ENCODE peak calls at places on chromosome 9, in five cellular contexts. D, K, J, U and A are unnamed samples.

GRCh38 chr9:73575071-73575470 is 423.4 kb downstream of the ANXA1 start:
- DNase-seq in J (no peak), U (no peak), K (no peak), D (no peak), A (no peak)

GRCh38 chr9:133715295-133715865 is 22.8 kb downstream of the SARDH start:
- DNase-seq in D (no peak), K (no peak), J (peak), U (no peak), A (no peak)

GRCh38 chr9:90611568-90611967 is 31.1 kb downstream of the DIRAS2 start:
- DNase-seq in U (no peak), J (no peak), K (no peak), D (no peak), A (no peak)

GRCh38 chr9:36450110-36450732 is 50.2 kb upstream of the RNF38 start:
- DNase-seq in D (no peak), U (no peak), J (no peak), K (no peak), A (no peak)

GRCh38 chr9:27337833-27338526 is 41.0 kb upstream of the EQTN start:
- DNase-seq in U (no peak), K (peak), D (no peak), J (no peak), A (no peak)

GRCh38 chr9:81032831-81033230 is 656.5 kb downstream of the TLE1 start:
- DNase-seq in K (no peak), J (no peak), D (no peak), U (no peak), A (no peak)

GRCh38 chr9:35828716-35829083 is at the start of gene FAM221B:
- DNase-seq in J (peak), K (no peak), D (no peak), U (no peak), A (no peak)

GRCh38 chr9:2231831-2232230 is 216.7 kb downstream of the SMARCA2 start:
- DNase-seq in K (no peak), D (no peak), U (no peak), J (no peak), A (no peak)

GRCh38 chr9:122008559-122008958 is 84.5 kb downstream of the TTLL11 start:
- DNase-seq in J (no peak), D (no peak), U (no peak), K (peak), A (no peak)

GRCh38 chr9:73023025-73023541 is 70.2 kb upstream of the ALDH1A1 start:
- DNase-seq in U (no peak), K (no peak), D (no peak), J (no peak), A (no peak)

GRCh38 chr9:20042312-20042711 is 253.5 kb upstream of the SLC24A2 start:
- DNase-seq in D (no peak), K (no peak), U (no peak), J (no peak), A (no peak)

GRCh38 chr9:137055385-137056364 is 1.8 kb upstream of the ENTPD2 start:
- DNase-seq in K (no peak), J (peak), D (peak), U (no peak), A (peak)

GRCh38 chr9:105244996-105245719 is 707 bp downstream of the SLC44A1 start:
- DNase-seq in U (no peak), J (peak), D (no peak), K (no peak), A (no peak)

GRCh38 chr9:4143951-4144717 is 155.7 kb downstream of the GLIS3 start:
- DNase-seq in K (peak), U (no peak), D (no peak), J (no peak), A (no peak)

GRCh38 chr9:4146293-4146692 is 153.6 kb downstream of the GLIS3 start:
- DNase-seq in K (no peak), J (no peak), D (no peak), U (no peak), A (no peak)

GRCh38 chr9:4147476-4148214 is 152.2 kb downstream of the GLIS3 start:
- DNase-seq in D (no peak), J (no peak), U (no peak), K (peak), A (no peak)

GRCh38 chr9:4145482-4145881 is 154.4 kb downstream of the GLIS3 start:
- DNase-seq in D (no peak), J (no peak), U (no peak), K (peak), A (no peak)

GRCh38 chr9:4144869-4145268 is 155.0 kb downstream of the GLIS3 start:
- DNase-seq in D (no peak), U (no peak), J (no peak), K (peak), A (no peak)
- H3K4me3 ChIP-seq in D (no peak), U (peak), J (no peak), K (peak), A (no peak)

GRCh38 chr9:116163293-116164055 is 9.9 kb downstream of the PAPPA start:
- DNase-seq in K (no peak), U (no peak), J (no peak), D (no peak), A (no peak)
- TF ChIP-seq CTCF in K (no peak), U (peak), J (peak), D (no peak), A (peak)

DNA sequence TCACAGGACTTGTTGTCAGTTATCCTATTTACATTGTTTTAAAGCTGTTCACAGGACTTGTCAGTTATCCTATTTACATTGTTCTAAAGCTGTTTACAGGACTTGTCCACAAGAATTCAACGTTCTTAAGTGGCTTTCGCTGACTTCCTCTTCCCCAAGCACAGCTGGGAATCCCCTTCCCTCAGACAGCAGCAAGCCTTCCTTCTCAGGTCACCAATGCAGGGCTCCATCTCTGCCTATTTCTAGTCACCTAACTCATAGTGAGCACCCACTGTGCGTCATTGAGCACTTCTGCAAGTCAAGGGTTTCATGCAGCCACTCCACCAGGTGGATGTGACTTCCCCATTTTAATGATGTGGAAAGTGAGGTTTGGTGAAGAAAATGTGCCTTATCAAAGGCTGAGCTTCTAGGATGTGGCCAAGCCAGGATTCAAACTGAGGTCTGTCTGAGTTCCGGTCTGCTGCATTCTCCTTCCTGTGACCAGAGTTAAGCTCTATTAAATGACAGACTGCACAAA is 109.8 kb upstream of the ZNF462 start:
- DNase-seq in U (no peak), K (no peak), D (no peak), J (no peak), A (no peak)
- H3K4me3 ChIP-seq in U (no peak), K (no peak), D (no peak), J (no peak), A (no peak)

DNA sequence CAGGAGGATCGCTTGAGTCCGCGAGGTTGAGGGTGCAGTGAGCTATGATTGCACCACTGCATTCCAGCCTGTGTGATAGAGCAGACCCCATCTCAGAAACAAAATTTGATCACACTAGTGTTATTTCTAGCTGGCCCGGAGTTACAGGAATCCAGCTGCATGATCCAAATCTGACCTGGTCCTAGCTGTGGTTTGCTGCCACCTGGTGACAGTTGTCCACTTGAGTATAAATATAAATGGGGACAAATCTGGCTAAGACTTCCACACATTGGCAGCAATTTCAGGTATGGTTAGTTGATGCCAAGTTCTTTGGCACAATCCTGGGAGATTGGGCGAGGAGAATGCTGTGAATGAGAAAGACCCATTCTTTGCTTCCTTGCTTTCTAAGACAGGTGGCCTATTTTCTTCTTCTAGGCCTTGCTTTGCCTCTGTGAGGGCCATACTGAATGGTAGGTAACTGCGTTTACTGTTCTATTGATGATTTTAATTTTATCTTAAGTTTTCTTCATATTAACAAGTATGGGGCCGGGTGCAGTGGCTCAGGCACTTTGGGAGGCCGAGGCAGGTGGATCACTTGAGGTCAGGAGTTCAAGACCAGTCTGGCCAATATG is 35.4 kb downstream of the UBE2R2 start:
- DNase-seq in U (peak), J (no peak), D (peak), K (no peak), A (no peak)
- TF ChIP-seq CTCF in U (peak), J (peak), D (peak), K (peak), A (peak)

DNA sequence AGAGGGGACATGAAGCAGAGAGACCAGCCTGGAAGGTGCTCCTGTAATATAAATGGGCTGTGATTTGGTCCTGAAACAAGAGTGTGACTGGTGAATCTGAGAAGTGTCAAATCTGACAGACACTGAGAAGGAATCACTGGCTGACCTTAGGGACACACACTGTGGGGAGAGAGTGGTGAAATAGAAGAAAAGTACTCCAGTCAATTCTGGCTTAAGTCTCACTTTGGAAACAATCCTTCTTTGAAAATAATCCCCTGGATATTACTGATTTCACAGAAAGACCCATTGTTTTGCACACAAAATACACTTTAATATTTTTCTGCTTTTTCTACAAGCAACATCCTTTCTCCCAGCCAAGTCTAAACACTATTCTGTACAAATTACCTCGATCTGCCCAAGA is 68.8 kb downstream of the MAPKAP1 start:
- DNase-seq in U (no peak), D (no peak), K (no peak), J (no peak), A (no peak)
- H3K4me3 ChIP-seq in U (no peak), D (no peak), K (no peak), J (no peak), A (no peak)

GRCh38 chr9:112401175-112401815 is 21.4 kb downstream of the HSDL2 start:
- DNase-seq in J (no peak), U (no peak), D (no peak), K (no peak), A (no peak)

GRCh38 chr9:112396416-112396815 is 16.5 kb downstream of the HSDL2 start:
- DNase-seq in U (no peak), D (no peak), K (no peak), J (no peak), A (no peak)

DNA sequence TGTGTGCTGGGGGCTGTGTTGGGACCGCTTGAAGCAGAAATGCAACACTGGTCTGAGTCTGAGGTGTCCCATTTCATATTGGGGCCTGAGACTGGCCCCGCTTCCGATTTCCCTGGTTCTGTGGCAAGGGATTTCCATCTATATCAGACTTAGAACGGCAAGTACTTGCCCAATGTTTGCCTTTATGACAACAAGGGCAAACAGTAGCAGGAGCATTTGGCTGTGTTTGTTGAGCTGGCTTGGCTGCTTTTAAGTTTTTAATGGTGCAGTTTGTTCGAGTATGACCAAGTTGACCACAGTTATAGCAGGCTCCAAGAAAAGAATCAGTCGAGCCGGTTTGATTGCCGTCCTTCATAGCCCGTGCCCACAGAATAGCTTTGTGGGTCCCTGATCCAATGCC is 17.0 kb downstream of the HSDL2 start:
- DNase-seq in J (no peak), K (no peak), U (no peak), D (no peak), A (no peak)
- TF ChIP-seq CTCF in J (no peak), K (no peak), U (no peak), D (no peak), A (no peak)

GRCh38 chr9:91768977-91769916 is 180.8 kb downstream of the ROR2 start:
- DNase-seq in K (no peak), U (no peak), D (no peak), J (no peak), A (no peak)

GRCh38 chr9:91771027-91771426 is 179.0 kb downstream of the ROR2 start:
- DNase-seq in J (no peak), D (no peak), U (no peak), K (no peak), A (peak)

GRCh38 chr9:91768507-91768906 is 181.5 kb downstream of the ROR2 start:
- DNase-seq in J (no peak), K (no peak), D (no peak), U (no peak), A (no peak)

GRCh38 chr9:91771864-91772263 is 178.2 kb downstream of the ROR2 start:
- DNase-seq in U (no peak), K (no peak), J (no peak), D (no peak), A (no peak)

DNA sequence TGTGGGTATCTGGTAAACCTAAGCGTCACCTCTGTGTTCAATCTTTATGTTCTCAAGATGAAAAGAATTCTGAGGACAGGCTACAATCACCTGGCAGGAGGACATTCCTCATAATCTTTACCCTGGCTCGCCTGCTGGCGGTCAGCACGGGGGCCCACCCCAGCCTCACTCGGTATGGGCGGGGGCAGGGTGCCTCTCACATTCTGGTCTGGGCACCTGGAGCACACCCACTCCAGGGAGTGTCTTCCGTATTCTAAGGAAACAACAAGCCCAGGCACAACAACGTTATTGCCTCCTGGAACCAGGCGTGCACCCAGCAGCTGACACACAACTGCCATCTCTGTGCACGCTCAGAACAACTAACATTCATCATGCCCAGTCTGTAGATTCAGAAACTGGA is 179.8 kb downstream of the ROR2 start:
- DNase-seq in K (no peak), D (no peak), U (no peak), J (no peak), A (no peak)
- H3K4me3 ChIP-seq in K (no peak), D (no peak), U (no peak), J (no peak), A (no peak)

GRCh38 chr9:108779506-108779905 is 76.3 kb downstream of the ACTL7B start:
- DNase-seq in J (no peak), K (no peak), D (no peak), U (no peak), A (no peak)

GRCh38 chr9:108775901-108776306 is 79.9 kb downstream of the ACTL7B start:
- DNase-seq in K (no peak), D (no peak), U (no peak), J (no peak), A (no peak)

GRCh38 chr9:108780949-108781734 is 74.6 kb downstream of the ACTL7B start:
- DNase-seq in J (no peak), D (no peak), K (no peak), U (no peak), A (no peak)

DNA sequence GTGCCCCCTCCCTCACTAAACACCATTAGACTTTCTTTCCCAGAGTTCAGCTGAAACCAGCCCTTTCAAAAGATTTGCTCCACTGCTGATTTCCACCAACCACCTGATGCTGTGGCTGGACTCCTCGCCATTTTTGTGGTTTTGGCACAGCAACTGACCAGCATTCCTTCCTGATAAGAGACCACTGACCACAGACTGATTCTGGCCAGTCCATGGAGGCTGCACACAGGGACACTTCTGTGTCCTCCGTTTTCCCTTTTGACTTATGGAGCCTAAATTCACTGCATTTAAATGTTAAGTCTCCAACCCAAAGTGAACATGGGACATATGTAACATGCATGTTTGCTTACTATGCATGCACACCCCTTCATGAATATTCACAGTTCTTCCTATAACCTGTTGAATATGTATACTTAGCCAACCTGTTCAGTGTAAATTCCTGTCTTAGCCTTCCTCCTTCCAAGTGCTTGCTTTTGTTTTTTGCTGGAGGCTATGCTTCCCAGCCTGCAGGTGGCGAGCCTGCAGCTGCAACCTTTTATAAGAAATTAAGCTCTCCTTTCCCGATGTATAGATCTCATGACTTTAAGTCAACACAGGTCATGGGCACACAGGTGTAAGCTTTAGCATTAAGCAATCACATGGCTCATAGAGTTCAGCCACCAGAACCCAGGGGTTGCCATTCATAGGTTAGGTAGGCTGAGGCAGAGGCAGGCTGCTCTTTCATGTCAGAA is 78.7 kb downstream of the ACTL7B start:
- DNase-seq in J (no peak), D (no peak), K (no peak), U (no peak), A (no peak)
- TF ChIP-seq CTCF in J (no peak), D (no peak), K (no peak), U (no peak), A (peak)

DNA sequence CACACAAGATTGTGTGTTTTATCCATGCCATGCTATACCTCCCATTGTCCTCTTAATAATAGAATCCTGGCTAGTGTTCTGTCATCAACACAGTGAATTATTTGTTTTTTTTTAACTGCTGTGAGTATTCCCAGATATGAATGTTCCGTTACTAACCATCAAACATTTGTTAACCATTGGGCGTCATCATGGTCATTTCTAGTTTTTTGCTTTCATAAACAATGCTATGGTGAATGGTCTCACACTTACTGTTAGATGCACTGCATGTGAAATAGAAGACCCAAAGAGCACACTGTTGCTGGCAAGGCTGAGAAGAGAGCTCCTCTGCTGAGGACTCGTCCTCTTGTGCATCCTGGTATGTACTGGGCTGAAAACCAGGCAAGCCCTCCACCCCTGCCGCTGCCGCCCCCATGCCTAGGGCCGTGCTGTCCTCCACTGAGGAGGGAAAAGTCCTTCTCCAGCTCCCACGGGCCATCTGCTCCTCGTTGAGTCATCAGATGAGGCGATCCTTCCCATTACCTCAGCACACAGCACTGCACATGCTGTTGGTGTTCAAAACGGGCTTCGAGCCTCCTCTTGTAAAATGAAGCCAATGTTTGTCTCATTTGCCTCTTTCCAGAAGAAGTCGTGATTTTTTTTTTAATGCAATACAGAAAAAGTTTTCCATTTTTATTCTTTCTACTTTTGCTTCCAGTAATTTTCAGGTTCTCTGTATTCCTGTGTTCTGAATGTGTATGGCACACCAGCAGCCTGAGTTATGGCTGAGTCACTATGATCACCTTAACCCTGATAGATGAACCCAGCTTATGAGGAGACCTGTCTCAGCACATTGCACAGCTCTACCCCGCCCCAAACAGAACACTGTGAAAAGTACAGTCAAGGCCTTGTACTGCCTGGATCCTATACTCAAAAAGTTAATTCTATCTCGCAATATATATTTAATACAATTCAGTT is 219.0 kb downstream of the AOPEP start:
- DNase-seq in J (peak), U (peak), D (peak), K (no peak), A (peak)
- H3K4me3 ChIP-seq in J (no peak), U (no peak), D (no peak), K (no peak), A (no peak)

GRCh38 chr9:100489836-100490235 is 16.9 kb downstream of the TMEFF1 start:
- DNase-seq in U (no peak), K (no peak), D (no peak), J (no peak), A (no peak)

GRCh38 chr9:100498592-100498991 is 25.6 kb downstream of the TMEFF1 start:
- DNase-seq in D (no peak), J (no peak), U (no peak), K (no peak), A (no peak)

GRCh38 chr9:100488171-100488570 is 15.2 kb downstream of the TMEFF1 start:
- DNase-seq in U (no peak), J (no peak), K (no peak), D (no peak), A (no peak)

GRCh38 chr9:100492952-100493351 is 20.0 kb downstream of the TMEFF1 start:
- DNase-seq in J (no peak), U (no peak), K (no peak), D (no peak), A (peak)
- TF ChIP-seq CTCF in J (no peak), U (no peak), K (no peak), D (no peak), A (peak)